ENCODE peak calls at places on chromosomes 11 and 22, in four cellular contexts. D is IMR-90, Q is K562, S is GM12878. R is an unnamed sample.

GRCh38 chr22:21980547-21980946 is 2.0 kb downstream of the TOP3B start:
- DNase-seq in S (no peak), Q (no peak), D (no peak), R (no peak)

GRCh38 chr11:15716550-15716949 is 601.8 kb downstream of the INSC start:
- DNase-seq in S (no peak), D (peak), Q (no peak), R (no peak)

GRCh38 chr11:32550207-32550606 is 33.4 kb upstream of the EIF3M start:
- DNase-seq in S (no peak), Q (no peak), D (no peak), R (no peak)

GRCh38 chr22:40120783-40121182 is 56.9 kb upstream of the TNRC6B start:
- DNase-seq in D (no peak), S (no peak), Q (no peak), R (peak)

GRCh38 chr11:74729397-74729796 is 1.8 kb downstream of the CHRDL2 start:
- DNase-seq in D (no peak), S (no peak), Q (no peak), R (no peak)

GRCh38 chr11:121553367-121553766 is 100.6 kb upstream of the SORL1-AS1 start:
- DNase-seq in D (no peak), Q (no peak), S (no peak), R (no peak)

GRCh38 chr11:90803781-90804180 is 580.9 kb upstream of the CHORDC1 start:
- DNase-seq in S (no peak), D (no peak), Q (no peak), R (peak)

GRCh38 chr11:118211006-118211405 is 13.8 kb downstream of the JAML start:
- DNase-seq in S (no peak), Q (no peak), D (no peak), R (no peak)

GRCh38 chr11:111846063-111846462 is 25.3 kb downstream of the ALG9 start:
- DNase-seq in D (peak), S (no peak), Q (no peak), R (no peak)

GRCh38 chr11:15965562-15966250 is 390.6 kb downstream of the SOX6 start:
- DNase-seq in D (no peak), Q (no peak), S (no peak), R (no peak)

GRCh38 chr11:133827556-133827955 is 17.8 kb downstream of the SPATA19 start:
- DNase-seq in D (no peak), Q (no peak), S (no peak), R (no peak)

GRCh38 chr22:29580200-29580810 is 608 bp downstream of the NIPSNAP1 start:
- DNase-seq in S (no peak), Q (no peak), D (no peak), R (no peak)

GRCh38 chr22:40757071-40757470 is 62.1 kb downstream of the SLC25A17 start:
- DNase-seq in D (peak), Q (no peak), S (no peak), R (no peak)

GRCh38 chr11:78991681-78992080 is 417.0 kb upstream of the NARS2 start:
- DNase-seq in S (no peak), D (no peak), Q (no peak), R (peak)

GRCh38 chr22:47344414-47344813 is 582.0 kb downstream of the TBC1D22A start:
- DNase-seq in D (no peak), Q (no peak), S (no peak), R (no peak)

GRCh38 chr11:126815111-126815510 is 185.5 kb downstream of the KIRREL3 start:
- DNase-seq in Q (no peak), D (peak), S (no peak), R (no peak)

GRCh38 chr22:30209642-30210041 is 36.9 kb downstream of the LIF start:
- DNase-seq in S (no peak), Q (no peak), D (no peak), R (no peak)

GRCh38 chr11:75276696-75277095 is 36.1 kb downstream of the TPBGL start:
- DNase-seq in S (no peak), D (no peak), Q (no peak), R (no peak)

DNA sequence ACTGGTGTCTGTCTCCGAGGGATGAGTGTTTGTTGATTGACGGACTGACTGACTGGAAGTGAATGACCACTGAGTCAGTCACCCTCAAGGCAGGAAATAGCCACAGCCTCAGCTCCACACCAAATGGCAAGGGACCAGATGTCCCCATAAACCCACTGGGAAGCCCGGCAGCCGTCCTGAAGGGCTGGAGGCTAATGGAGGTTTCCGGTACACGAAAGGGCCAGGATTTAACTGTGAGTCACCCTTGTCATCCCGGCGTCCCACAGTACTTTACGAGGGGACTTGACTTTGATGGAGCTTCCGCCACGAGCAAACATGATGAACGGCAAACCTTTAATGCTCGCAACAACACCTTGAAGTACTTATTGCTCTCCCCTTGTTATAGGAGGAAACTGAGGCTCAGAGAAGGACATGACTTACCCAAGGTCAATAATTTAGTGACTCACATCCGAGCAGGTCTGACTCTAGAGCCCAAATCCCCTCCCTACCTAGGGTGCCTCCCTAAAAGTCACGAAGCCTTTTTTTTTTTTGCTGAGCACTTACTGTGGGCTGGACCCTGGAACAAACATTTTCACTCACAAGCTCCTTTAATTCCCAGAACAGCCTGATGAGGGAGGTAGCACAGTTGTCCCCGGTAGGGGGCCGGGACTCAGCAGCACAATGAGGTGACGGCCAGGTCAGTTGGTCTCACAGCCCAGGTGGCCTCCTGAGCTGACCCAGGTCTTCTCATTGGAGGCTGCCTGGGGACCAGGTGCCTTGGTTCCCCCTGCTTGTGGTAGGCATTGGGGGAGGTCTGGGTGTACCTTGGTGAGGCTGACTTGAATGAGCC is 25.2 kb upstream of the GCAT start:
- DNase-seq in Q (peak), D (peak), S (no peak), R (peak)
- TF ChIP-seq POLR2A in Q (no peak), D (no peak), S (no peak), R (no peak)

GRCh38 chr11:44693654-44694119 is 33.1 kb upstream of the TSPAN18 start:
- DNase-seq in Q (no peak), S (no peak), D (no peak), R (no peak)
- TF ChIP-seq FOS in Q (no peak), S (no peak), D (no peak), R (no peak)

DNA sequence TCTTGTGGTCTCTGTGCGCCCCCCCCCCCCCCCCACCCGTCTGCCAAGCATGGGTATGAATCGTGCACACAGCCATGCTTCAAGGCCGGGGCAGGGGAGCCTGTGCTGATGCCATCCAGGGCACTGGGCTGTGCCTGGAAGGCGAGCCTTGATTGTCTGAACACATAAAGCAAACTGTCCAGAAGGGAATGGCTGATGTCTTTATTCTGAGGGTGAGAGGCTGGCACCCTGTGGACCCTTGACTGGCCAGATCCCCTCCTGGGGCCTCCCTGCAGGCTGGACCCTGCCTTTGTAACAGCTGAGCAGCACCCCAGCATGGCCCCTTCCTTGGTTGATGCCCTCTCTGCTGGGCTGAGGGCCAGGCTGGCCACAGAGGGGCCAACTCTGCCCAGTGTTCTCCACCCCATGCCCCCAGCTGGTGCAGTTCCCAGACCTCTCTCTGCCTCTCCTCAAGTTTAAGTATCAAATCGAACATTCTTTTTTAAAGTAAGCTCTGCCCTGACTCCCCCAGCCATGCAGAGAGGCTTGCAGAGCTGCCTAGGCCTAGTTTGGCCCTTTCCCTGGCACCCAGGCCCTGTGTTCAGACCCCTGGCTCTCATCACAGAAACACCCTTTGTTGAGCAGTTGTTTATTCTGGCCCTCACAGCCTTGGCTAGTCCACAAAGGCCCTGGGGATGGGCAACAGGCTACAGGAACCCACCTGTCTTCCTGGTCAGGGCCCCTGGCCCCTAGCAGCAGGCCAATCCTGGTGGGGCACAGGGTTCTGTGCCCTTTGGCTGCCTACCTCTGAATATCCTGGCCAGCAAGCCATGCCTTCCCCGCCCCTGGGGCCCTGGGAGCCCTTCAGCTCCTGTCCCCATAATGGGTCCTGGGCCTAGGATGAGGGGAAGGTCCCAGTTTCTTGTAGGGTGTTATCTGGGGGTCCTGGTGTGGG is 3.9 kb upstream of the RANBP1 start:
- DNase-seq in Q (no peak), D (no peak), S (no peak), R (no peak)
- TF ChIP-seq POLR2A in Q (peak), D (no peak), S (no peak), R (no peak)

DNA sequence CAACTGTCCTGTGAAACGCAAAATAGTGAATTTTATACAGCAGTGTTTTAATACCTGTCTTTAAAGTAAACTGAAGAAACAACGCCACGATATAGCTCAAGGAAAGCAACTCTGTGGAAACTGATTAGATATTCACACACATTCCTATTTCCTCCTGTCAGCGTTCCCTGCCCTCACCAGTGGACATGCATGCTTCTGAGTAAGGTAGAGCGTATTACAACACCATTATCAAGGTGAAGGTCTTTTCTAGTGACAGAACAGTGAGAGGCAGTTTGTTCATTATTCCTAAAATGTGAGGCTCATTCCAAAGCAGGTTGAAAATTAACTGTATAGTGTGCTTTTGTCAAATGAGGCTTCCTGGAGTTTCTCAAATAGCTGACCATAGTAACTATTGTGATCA is 153.1 kb downstream of the DDX10 start:
- DNase-seq in S (no peak), Q (no peak), D (no peak), R (no peak)
- TF ChIP-seq FOS in S (no peak), Q (no peak), D (no peak), R (no peak)

GRCh38 chr11:8911040-8911823 is at the start of gene AKIP1:
- DNase-seq in S (peak), Q (peak), D (peak), R (peak)
- TF ChIP-seq POLR2A in S (peak), Q (peak), D (peak), R (peak)

GRCh38 chr11:92322225-92322624 is 97.6 kb downstream of the FAT3 start:
- DNase-seq in S (no peak), Q (no peak), D (peak), R (no peak)
- TF ChIP-seq FOS in S (no peak), Q (no peak), D (peak), R (no peak)

R was measured in endothelial cell of umbilical vein.